ENCODE peak calls at places on chromosome 3, in five cellular contexts. One of them, this sample, is unnamed. For H3K79me1, the result is how much of the 10 kb centered on the place peaks cover.

GRCh38 chr3:46089237-46090011 is 62.1 kb upstream of the XCR1 start:
- DNase-seq in neuronal stem cell: no peak
- DNase-seq in H9: no peak
- DNase-seq in mesenchymal stem cell: peak
- DNase-seq in IMR-90: peak
- DNase-seq in this sample: no peak

GRCh38 chr3:193585530-193585929 is 7.5 kb upstream of the OPA1 start:
- DNase-seq in neuronal stem cell: no peak
- DNase-seq in H9: no peak
- DNase-seq in mesenchymal stem cell: no peak
- DNase-seq in IMR-90: no peak
- DNase-seq in this sample: no peak

GRCh38 chr3:138186216-138186615 is 885 bp upstream of the ARMC8 start:
- DNase-seq in neuronal stem cell: peak
- DNase-seq in H9: no peak
- DNase-seq in mesenchymal stem cell: no peak
- DNase-seq in IMR-90: no peak
- DNase-seq in this sample: no peak

GRCh38 chr3:194472290-194472920 is 14.4 kb downstream of the ATP13A3 start:
- DNase-seq in neuronal stem cell: peak
- DNase-seq in H9: no peak
- DNase-seq in mesenchymal stem cell: peak
- DNase-seq in IMR-90: peak
- DNase-seq in this sample: peak

GRCh38 chr3:168094877-168095610 is 680 bp downstream of the GOLIM4 start:
- DNase-seq in neuronal stem cell: peak
- DNase-seq in H9: peak
- DNase-seq in mesenchymal stem cell: peak
- DNase-seq in IMR-90: peak
- DNase-seq in this sample: peak

GRCh38 chr3:126127904-126128303 is 44.0 kb upstream of the SLC41A3 start:
- DNase-seq in neuronal stem cell: no peak
- DNase-seq in H9: peak
- DNase-seq in mesenchymal stem cell: no peak
- DNase-seq in IMR-90: no peak
- DNase-seq in this sample: no peak

GRCh38 chr3:45132568-45133211 is 13.5 kb downstream of the CDCP1 start:
- DNase-seq in neuronal stem cell: no peak
- DNase-seq in H9: no peak
- DNase-seq in mesenchymal stem cell: peak
- DNase-seq in IMR-90: no peak
- DNase-seq in this sample: no peak

GRCh38 chr3:191087391-191087790 is 111.7 kb upstream of the OSTN start:
- DNase-seq in neuronal stem cell: no peak
- DNase-seq in H9: no peak
- DNase-seq in mesenchymal stem cell: no peak
- DNase-seq in IMR-90: peak
- DNase-seq in this sample: no peak

GRCh38 chr3:106560451-106560966 is 691.7 kb upstream of the CBLB start:
- DNase-seq in neuronal stem cell: no peak
- DNase-seq in H9: no peak
- DNase-seq in mesenchymal stem cell: peak
- DNase-seq in IMR-90: peak
- DNase-seq in this sample: no peak

GRCh38 chr3:141266797-141267555 is 35.4 kb downstream of the PXYLP1 start:
- DNase-seq in neuronal stem cell: no peak
- DNase-seq in H9: no peak
- DNase-seq in mesenchymal stem cell: no peak
- DNase-seq in IMR-90: no peak
- DNase-seq in this sample: no peak

GRCh38 chr3:42884324-42884723 is 8.6 kb upstream of the CYP8B1 start:
- DNase-seq in neuronal stem cell: no peak
- DNase-seq in H9: no peak
- DNase-seq in mesenchymal stem cell: no peak
- DNase-seq in IMR-90: no peak
- DNase-seq in this sample: peak

GRCh38 chr3:45199837-45200648 is 26.0 kb downstream of the TMEM158 start:
- DNase-seq in neuronal stem cell: no peak
- DNase-seq in H9: peak
- DNase-seq in mesenchymal stem cell: peak
- DNase-seq in IMR-90: peak
- DNase-seq in this sample: peak

GRCh38 chr3:37808656-37809055 is 53.0 kb upstream of the CTDSPL start:
- DNase-seq in neuronal stem cell: no peak
- DNase-seq in H9: no peak
- DNase-seq in mesenchymal stem cell: no peak
- DNase-seq in IMR-90: no peak
- DNase-seq in this sample: no peak

GRCh38 chr3:6861989-6862879 is 1.3 kb downstream of the GRM7 start:
- DNase-seq in neuronal stem cell: no peak
- DNase-seq in H9: peak
- DNase-seq in mesenchymal stem cell: no peak
- DNase-seq in IMR-90: no peak
- DNase-seq in this sample: peak

GRCh38 chr3:76131396-76132153 is 346.2 kb upstream of the ZNF717 start:
- DNase-seq in neuronal stem cell: no peak
- DNase-seq in H9: no peak
- DNase-seq in mesenchymal stem cell: peak
- DNase-seq in IMR-90: peak
- DNase-seq in this sample: no peak

GRCh38 chr3:22399566-22399965 is 648.6 kb upstream of the ZNF385D start:
- DNase-seq in neuronal stem cell: no peak
- DNase-seq in H9: no peak
- DNase-seq in mesenchymal stem cell: no peak
- DNase-seq in IMR-90: no peak
- DNase-seq in this sample: no peak

GRCh38 chr3:81726132-81726531 is 35.3 kb downstream of the GBE1 start:
- DNase-seq in neuronal stem cell: no peak
- DNase-seq in H9: no peak
- DNase-seq in mesenchymal stem cell: peak
- DNase-seq in IMR-90: peak
- DNase-seq in this sample: no peak

GRCh38 chr3:98713984-98714383 is 49.2 kb upstream of the ST3GAL6 start:
- DNase-seq in neuronal stem cell: no peak
- DNase-seq in H9: no peak
- DNase-seq in mesenchymal stem cell: no peak
- DNase-seq in IMR-90: no peak
- DNase-seq in this sample: no peak

GRCh38 chr3:16599694-16600093 is 5.5 kb downstream of the DAZL start:
- DNase-seq in neuronal stem cell: no peak
- DNase-seq in H9: no peak
- DNase-seq in mesenchymal stem cell: no peak
- DNase-seq in IMR-90: no peak
- DNase-seq in this sample: no peak

GRCh38 chr3:51295625-51296024 is 89.5 kb upstream of the MANF start:
- DNase-seq in neuronal stem cell: no peak
- DNase-seq in H9: no peak
- DNase-seq in mesenchymal stem cell: no peak
- DNase-seq in IMR-90: no peak
- DNase-seq in this sample: no peak

GRCh38 chr3:196793224-196793623 is 53.6 kb downstream of the PAK2 start:
- DNase-seq in neuronal stem cell: no peak
- DNase-seq in H9: peak
- DNase-seq in mesenchymal stem cell: peak
- DNase-seq in IMR-90: peak
- DNase-seq in this sample: peak

GRCh38 chr3:184336484-184337230 is 743 bp upstream of the FAM131A start:
- DNase-seq in neuronal stem cell: no peak
- DNase-seq in H9: no peak
- DNase-seq in mesenchymal stem cell: peak
- DNase-seq in IMR-90: peak
- DNase-seq in this sample: peak
- H2BK5ac ChIP-seq in neuronal stem cell: peak
- H2BK5ac ChIP-seq in H9: no peak
- H2BK5ac ChIP-seq in mesenchymal stem cell: no peak
- H2BK5ac ChIP-seq in IMR-90: peak
- H2BK5ac ChIP-seq in this sample: no peak

DNA sequence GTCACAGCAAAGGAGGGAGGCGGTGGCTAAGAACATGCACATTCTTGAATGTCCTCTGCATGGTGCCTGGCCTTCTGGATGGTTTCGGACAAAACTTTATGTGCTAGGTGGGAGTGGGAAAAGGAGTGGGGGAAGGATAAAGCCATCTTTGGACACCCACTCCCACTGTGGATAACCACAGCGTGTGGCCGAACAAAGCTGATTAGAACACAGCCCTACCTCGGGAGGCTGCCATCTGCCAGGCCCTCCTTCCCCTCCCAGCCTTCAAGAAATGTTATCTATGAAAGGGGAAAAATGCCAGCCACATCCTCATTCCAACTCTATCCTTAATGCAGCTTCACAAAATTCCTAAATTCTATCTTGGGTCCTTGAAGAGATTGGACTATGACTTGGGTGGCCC is 18.8 kb downstream of the AMOTL2 start:
- DNase-seq in neuronal stem cell: no peak
- DNase-seq in H9: no peak
- DNase-seq in mesenchymal stem cell: no peak
- DNase-seq in IMR-90: no peak
- DNase-seq in this sample: no peak
- H3K79me1 ChIP-seq in neuronal stem cell: under half
- H3K79me1 ChIP-seq in H9: under half
- H3K79me1 ChIP-seq in mesenchymal stem cell: under half
- H3K79me1 ChIP-seq in IMR-90: half or more
- H3K79me1 ChIP-seq in this sample: under half

DNA sequence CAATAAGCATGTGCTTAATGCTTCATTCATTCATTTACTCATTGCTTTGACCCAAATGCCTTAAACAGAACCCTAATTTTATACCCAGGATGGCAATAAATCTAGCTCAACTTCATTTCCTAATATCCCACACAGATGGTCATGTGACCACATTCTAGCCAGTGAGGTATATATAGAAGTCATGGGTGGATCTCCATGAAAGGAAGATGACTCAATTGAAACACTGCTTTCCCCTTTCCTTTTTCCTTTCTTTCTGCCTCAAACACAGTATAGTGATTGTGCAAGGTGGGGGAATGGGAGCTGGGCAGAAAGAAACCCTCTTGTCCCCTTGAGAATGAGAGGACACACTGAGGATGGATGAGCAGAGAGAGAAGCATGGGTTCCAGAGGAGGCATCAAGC is 183.5 kb upstream of the PRICKLE2 start:
- DNase-seq in neuronal stem cell: no peak
- DNase-seq in H9: no peak
- DNase-seq in mesenchymal stem cell: peak
- DNase-seq in IMR-90: peak
- DNase-seq in this sample: no peak
- H2BK5ac ChIP-seq in neuronal stem cell: no peak
- H2BK5ac ChIP-seq in H9: no peak
- H2BK5ac ChIP-seq in mesenchymal stem cell: no peak
- H2BK5ac ChIP-seq in IMR-90: no peak
- H2BK5ac ChIP-seq in this sample: no peak

GRCh38 chr3:13200465-13200864 is 127.2 kb upstream of the IQSEC1 start:
- DNase-seq in neuronal stem cell: no peak
- DNase-seq in H9: no peak
- DNase-seq in mesenchymal stem cell: no peak
- DNase-seq in IMR-90: no peak
- DNase-seq in this sample: peak
- H3K79me1 ChIP-seq in neuronal stem cell: under half
- H3K79me1 ChIP-seq in H9: under half
- H3K79me1 ChIP-seq in mesenchymal stem cell: under half
- H3K79me1 ChIP-seq in IMR-90: under half
- H3K79me1 ChIP-seq in this sample: under half

GRCh38 chr3:12996181-12996506 is 77.1 kb downstream of the IQSEC1 start:
- DNase-seq in neuronal stem cell: no peak
- DNase-seq in H9: no peak
- DNase-seq in mesenchymal stem cell: no peak
- DNase-seq in IMR-90: peak
- DNase-seq in this sample: no peak

GRCh38 chr3:12993623-12994356 is 79.4 kb downstream of the IQSEC1 start:
- DNase-seq in neuronal stem cell: no peak
- DNase-seq in H9: peak
- DNase-seq in mesenchymal stem cell: peak
- DNase-seq in IMR-90: no peak
- DNase-seq in this sample: peak

GRCh38 chr3:12994357-12994606 is 78.9 kb downstream of the IQSEC1 start:
- DNase-seq in neuronal stem cell: no peak
- DNase-seq in H9: no peak
- DNase-seq in mesenchymal stem cell: peak
- DNase-seq in IMR-90: no peak
- DNase-seq in this sample: no peak

GRCh38 chr3:12994607-12995388 is 78.4 kb downstream of the IQSEC1 start:
- DNase-seq in neuronal stem cell: peak
- DNase-seq in H9: peak
- DNase-seq in mesenchymal stem cell: peak
- DNase-seq in IMR-90: peak
- DNase-seq in this sample: peak

DNA sequence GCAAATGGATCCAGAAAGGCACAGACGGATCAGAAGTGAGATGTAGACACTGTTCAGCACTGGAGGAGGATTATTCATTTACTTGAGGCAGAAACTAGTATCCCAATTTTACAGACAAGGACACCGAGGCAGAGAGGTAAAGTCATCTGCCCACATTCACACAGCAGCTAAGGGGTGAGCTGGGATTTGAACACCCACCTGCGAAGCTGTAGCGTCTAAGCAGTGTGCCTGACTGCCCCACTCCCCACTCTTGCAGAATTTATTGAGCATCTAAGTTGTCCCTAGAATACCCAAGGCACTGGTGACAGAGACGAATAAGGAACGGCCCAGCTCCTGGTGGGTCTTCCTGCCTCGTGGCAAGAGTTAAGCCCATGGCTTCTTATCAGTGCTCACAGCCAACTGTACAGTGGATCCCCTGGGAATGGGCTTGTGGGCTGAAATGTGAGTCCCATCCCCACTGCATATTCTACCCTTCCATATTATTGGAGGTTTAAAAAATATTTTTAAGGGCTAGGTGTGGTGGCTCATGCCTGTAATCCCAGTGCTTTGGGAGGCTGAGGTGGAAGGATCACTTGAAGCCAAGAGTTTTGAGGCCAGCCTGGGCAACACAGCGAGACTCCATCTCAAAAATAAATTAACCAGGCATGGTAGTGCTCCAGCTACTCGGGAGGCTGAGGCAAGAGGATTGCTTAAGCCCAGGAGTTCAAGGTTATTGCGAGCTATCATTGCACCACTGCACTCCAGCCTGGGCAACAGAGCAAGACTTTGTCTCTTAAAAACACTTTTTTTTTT is 77.6 kb downstream of the IQSEC1 start:
- DNase-seq in neuronal stem cell: no peak
- DNase-seq in H9: no peak
- DNase-seq in mesenchymal stem cell: no peak
- DNase-seq in IMR-90: no peak
- DNase-seq in this sample: no peak
- H2BK5ac ChIP-seq in neuronal stem cell: peak
- H2BK5ac ChIP-seq in H9: no peak
- H2BK5ac ChIP-seq in mesenchymal stem cell: no peak
- H2BK5ac ChIP-seq in IMR-90: peak
- H2BK5ac ChIP-seq in this sample: no peak

GRCh38 chr3:134366221-134366927 is 7.9 kb downstream of the AMOTL2 start:
- DNase-seq in neuronal stem cell: no peak
- DNase-seq in H9: peak
- DNase-seq in mesenchymal stem cell: no peak
- DNase-seq in IMR-90: no peak
- DNase-seq in this sample: no peak
- H3K79me1 ChIP-seq in neuronal stem cell: under half
- H3K79me1 ChIP-seq in H9: under half
- H3K79me1 ChIP-seq in mesenchymal stem cell: under half
- H3K79me1 ChIP-seq in IMR-90: half or more
- H3K79me1 ChIP-seq in this sample: under half

This sample was measured in mesendoderm.